ENCODE peak calls at places on chromosomes 12 and 14, in six cellular contexts. N is endothelial cell; K is activated CD8-positive, alpha-beta memory T cell treated with anti-CD3 and anti-CD28 coated beads for 24 hours; J is nephron progenitor cell; C is amniotic epithelial cell; Z is fibroblast of mammary gland. L is an unnamed sample.

GRCh38 chr12:95216704-95217376 is 427 bp downstream of the FGD6 start:
- DNase-seq in N (no peak), K (no peak), J (no peak), C (no peak), Z (peak), L (no peak)

GRCh38 chr14:77111021-77111420 is 13.0 kb downstream of the CIPC start:
- DNase-seq in N (peak), K (no peak), J (no peak), C (no peak), Z (no peak), L (no peak)

GRCh38 chr12:122406701-122407154 is 15.7 kb downstream of the CLIP1 start:
- DNase-seq in N (no peak), K (no peak), J (no peak), C (peak), Z (peak), L (no peak)

GRCh38 chr14:24399981-24400718 is 1.3 kb downstream of the NYNRIN start:
- DNase-seq in N (no peak), K (no peak), J (no peak), C (no peak), Z (no peak), L (no peak)

GRCh38 chr12:132078190-132078589 is 65.9 kb downstream of the DDX51 start:
- DNase-seq in N (no peak), K (no peak), J (no peak), C (peak), Z (peak), L (no peak)

GRCh38 chr14:103057028-103057371 is 349 bp downstream of the CDC42BPB start:
- DNase-seq in N (no peak), K (no peak), J (no peak), C (peak), Z (no peak), L (no peak)

GRCh38 chr12:122064780-122065588 is 13.6 kb upstream of the MLXIP start:
- DNase-seq in N (peak), K (no peak), J (peak), C (peak), Z (peak), L (no peak)

GRCh38 chr14:68896132-68896531 is 83.0 kb downstream of the ACTN1 start:
- DNase-seq in N (no peak), K (no peak), J (no peak), C (no peak), Z (peak), L (no peak)

GRCh38 chr14:105329411-105330200 is 15.1 kb downstream of the PACS2 start:
- DNase-seq in N (no peak), K (no peak), J (no peak), C (no peak), Z (no peak), L (no peak)

GRCh38 chr12:50538178-50538577 is 33.4 kb downstream of the DIP2B start:
- DNase-seq in N (no peak), K (no peak), J (no peak), C (no peak), Z (no peak), L (no peak)

GRCh38 chr12:61654698-61655097 is 605.5 kb upstream of the USP15 start:
- DNase-seq in N (no peak), K (no peak), J (no peak), C (no peak), Z (peak), L (no peak)

GRCh38 chr14:93301821-93302447 is 30.9 kb downstream of the BTBD7 start:
- DNase-seq in N (no peak), K (no peak), J (no peak), C (peak), Z (no peak), L (no peak)

GRCh38 chr14:77882631-77883030 is 82.7 kb downstream of the ADCK1 start:
- DNase-seq in N (no peak), K (no peak), J (no peak), C (peak), Z (peak), L (no peak)

GRCh38 chr14:24891987-24892729 is 157.8 kb downstream of the STXBP6 start:
- DNase-seq in N (no peak), K (no peak), J (no peak), C (no peak), Z (no peak), L (no peak)

GRCh38 chr14:61569783-61570182 is 125.5 kb upstream of the HIF1A start:
- DNase-seq in N (no peak), K (peak), J (no peak), C (peak), Z (peak), L (no peak)

GRCh38 chr14:22824711-22825359 is 4.9 kb upstream of the MRPL52 start:
- DNase-seq in N (no peak), K (no peak), J (no peak), C (peak), Z (peak), L (no peak)

L was measured in 8988T.